ENCODE peak calls at places on chromosomes 5 and 9, in ten cellular contexts. One of them, this sample, is unnamed.

GRCh38 chr9:1171541-1171940 is 121.4 kb downstream of the DMRT2 start:
- DNase-seq in HS-27A: no peak
- DNase-seq in activated CD4-positive, alpha-beta T cell treated with anti-CD3 and anti-CD28 coated beads, Interleukin-2, amount 50 U/mL, for 4 hours: no peak
- DNase-seq in effector CD4-positive, alpha-beta T cell: no peak
- DNase-seq in amygdala: no peak
- DNase-seq in GM06990: no peak
- DNase-seq in fibroblast of lung: no peak
- DNase-seq in heart right ventricle: no peak
- DNase-seq in anterior cingulate cortex: no peak
- DNase-seq in H9: no peak
- DNase-seq in this sample: no peak

GRCh38 chr5:160514866-160515265 is 93.2 kb downstream of the PTTG1 start:
- DNase-seq in fibroblast of lung: no peak
- DNase-seq in GM06990: no peak
- DNase-seq in HS-27A: no peak
- DNase-seq in H9: no peak
- DNase-seq in anterior cingulate cortex: no peak
- DNase-seq in amygdala: no peak
- DNase-seq in activated CD4-positive, alpha-beta T cell treated with anti-CD3 and anti-CD28 coated beads, Interleukin-2, amount 50 U/mL, for 4 hours: no peak
- DNase-seq in effector CD4-positive, alpha-beta T cell: no peak
- DNase-seq in heart right ventricle: no peak
- DNase-seq in this sample: no peak

GRCh38 chr5:16888694-16889124 is 47.4 kb downstream of the MYO10 start:
- DNase-seq in fibroblast of lung: peak; percentile 65
- DNase-seq in GM06990: no peak
- DNase-seq in heart right ventricle: no peak
- DNase-seq in anterior cingulate cortex: no peak
- DNase-seq in amygdala: no peak
- DNase-seq in H9: no peak
- DNase-seq in HS-27A: peak; percentile 55
- DNase-seq in activated CD4-positive, alpha-beta T cell treated with anti-CD3 and anti-CD28 coated beads, Interleukin-2, amount 50 U/mL, for 4 hours: no peak
- DNase-seq in effector CD4-positive, alpha-beta T cell: no peak
- DNase-seq in this sample: no peak

GRCh38 chr9:98993570-98993945 is 49.9 kb downstream of the COL15A1 start:
- DNase-seq in heart right ventricle: peak; percentile 48
- DNase-seq in effector CD4-positive, alpha-beta T cell: no peak
- DNase-seq in fibroblast of lung: no peak
- DNase-seq in activated CD4-positive, alpha-beta T cell treated with anti-CD3 and anti-CD28 coated beads, Interleukin-2, amount 50 U/mL, for 4 hours: no peak
- DNase-seq in GM06990: peak; percentile 54
- DNase-seq in HS-27A: no peak
- DNase-seq in amygdala: peak; percentile 13
- DNase-seq in H9: peak; percentile 5
- DNase-seq in anterior cingulate cortex: no peak
- DNase-seq in this sample: no peak

GRCh38 chr5:73693573-73694061 is 67.6 kb downstream of the ARHGEF28 start:
- DNase-seq in H9: no peak
- DNase-seq in amygdala: no peak
- DNase-seq in heart right ventricle: no peak
- DNase-seq in fibroblast of lung: peak; percentile 35
- DNase-seq in effector CD4-positive, alpha-beta T cell: no peak
- DNase-seq in HS-27A: no peak
- DNase-seq in anterior cingulate cortex: peak; percentile 1
- DNase-seq in activated CD4-positive, alpha-beta T cell treated with anti-CD3 and anti-CD28 coated beads, Interleukin-2, amount 50 U/mL, for 4 hours: no peak
- DNase-seq in GM06990: no peak
- DNase-seq in this sample: peak; percentile 38

GRCh38 chr5:102916114-102916513 is 161.0 kb downstream of the PAM start:
- DNase-seq in H9: no peak
- DNase-seq in effector CD4-positive, alpha-beta T cell: no peak
- DNase-seq in HS-27A: no peak
- DNase-seq in GM06990: no peak
- DNase-seq in amygdala: no peak
- DNase-seq in fibroblast of lung: no peak
- DNase-seq in anterior cingulate cortex: no peak
- DNase-seq in heart right ventricle: no peak
- DNase-seq in activated CD4-positive, alpha-beta T cell treated with anti-CD3 and anti-CD28 coated beads, Interleukin-2, amount 50 U/mL, for 4 hours: no peak
- DNase-seq in this sample: no peak

GRCh38 chr5:6788439-6788838 is 75.2 kb downstream of the TENT4A start:
- DNase-seq in heart right ventricle: no peak
- DNase-seq in anterior cingulate cortex: no peak
- DNase-seq in amygdala: no peak
- DNase-seq in H9: no peak
- DNase-seq in fibroblast of lung: no peak
- DNase-seq in effector CD4-positive, alpha-beta T cell: no peak
- DNase-seq in activated CD4-positive, alpha-beta T cell treated with anti-CD3 and anti-CD28 coated beads, Interleukin-2, amount 50 U/mL, for 4 hours: no peak
- DNase-seq in HS-27A: no peak
- DNase-seq in GM06990: no peak
- DNase-seq in this sample: no peak

GRCh38 chr5:23466401-23466886 is 41.0 kb upstream of the PRDM9 start:
- DNase-seq in H9: no peak
- DNase-seq in fibroblast of lung: peak; percentile 40
- DNase-seq in HS-27A: no peak
- DNase-seq in GM06990: no peak
- DNase-seq in activated CD4-positive, alpha-beta T cell treated with anti-CD3 and anti-CD28 coated beads, Interleukin-2, amount 50 U/mL, for 4 hours: no peak
- DNase-seq in amygdala: no peak
- DNase-seq in heart right ventricle: no peak
- DNase-seq in effector CD4-positive, alpha-beta T cell: no peak
- DNase-seq in anterior cingulate cortex: no peak
- DNase-seq in this sample: no peak

GRCh38 chr9:6671416-6671815 is 25.9 kb upstream of the GLDC start:
- DNase-seq in heart right ventricle: no peak
- DNase-seq in anterior cingulate cortex: no peak
- DNase-seq in GM06990: no peak
- DNase-seq in HS-27A: no peak
- DNase-seq in effector CD4-positive, alpha-beta T cell: no peak
- DNase-seq in fibroblast of lung: no peak
- DNase-seq in H9: no peak
- DNase-seq in activated CD4-positive, alpha-beta T cell treated with anti-CD3 and anti-CD28 coated beads, Interleukin-2, amount 50 U/mL, for 4 hours: no peak
- DNase-seq in amygdala: no peak
- DNase-seq in this sample: no peak

GRCh38 chr9:93088656-93089015 is 7.4 kb upstream of the CARD19 start:
- DNase-seq in activated CD4-positive, alpha-beta T cell treated with anti-CD3 and anti-CD28 coated beads, Interleukin-2, amount 50 U/mL, for 4 hours: no peak
- DNase-seq in heart right ventricle: no peak
- DNase-seq in fibroblast of lung: no peak
- DNase-seq in GM06990: no peak
- DNase-seq in amygdala: no peak
- DNase-seq in H9: no peak
- DNase-seq in anterior cingulate cortex: no peak
- DNase-seq in effector CD4-positive, alpha-beta T cell: no peak
- DNase-seq in HS-27A: no peak
- DNase-seq in this sample: no peak

GRCh38 chr9:18921677-18922076 is 111.3 kb downstream of the SAXO1 start:
- DNase-seq in anterior cingulate cortex: no peak
- DNase-seq in H9: no peak
- DNase-seq in amygdala: no peak
- DNase-seq in activated CD4-positive, alpha-beta T cell treated with anti-CD3 and anti-CD28 coated beads, Interleukin-2, amount 50 U/mL, for 4 hours: no peak
- DNase-seq in fibroblast of lung: peak; percentile 38
- DNase-seq in heart right ventricle: no peak
- DNase-seq in effector CD4-positive, alpha-beta T cell: no peak
- DNase-seq in GM06990: no peak
- DNase-seq in HS-27A: no peak
- DNase-seq in this sample: no peak

GRCh38 chr9:121298689-121299112 is 30.7 kb downstream of the GSN start:
- DNase-seq in HS-27A: no peak
- DNase-seq in anterior cingulate cortex: no peak
- DNase-seq in fibroblast of lung: no peak
- DNase-seq in effector CD4-positive, alpha-beta T cell: no peak
- DNase-seq in heart right ventricle: peak; percentile 88
- DNase-seq in activated CD4-positive, alpha-beta T cell treated with anti-CD3 and anti-CD28 coated beads, Interleukin-2, amount 50 U/mL, for 4 hours: no peak
- DNase-seq in H9: no peak
- DNase-seq in GM06990: no peak
- DNase-seq in amygdala: no peak
- DNase-seq in this sample: no peak

GRCh38 chr5:40217509-40217908 is 462.2 kb upstream of the PTGER4 start:
- DNase-seq in effector CD4-positive, alpha-beta T cell: no peak
- DNase-seq in fibroblast of lung: no peak
- DNase-seq in anterior cingulate cortex: no peak
- DNase-seq in heart right ventricle: no peak
- DNase-seq in GM06990: no peak
- DNase-seq in H9: no peak
- DNase-seq in amygdala: no peak
- DNase-seq in HS-27A: no peak
- DNase-seq in activated CD4-positive, alpha-beta T cell treated with anti-CD3 and anti-CD28 coated beads, Interleukin-2, amount 50 U/mL, for 4 hours: no peak
- DNase-seq in this sample: no peak

GRCh38 chr5:169629847-169630548 is 7.1 kb upstream of the DOCK2 start:
- DNase-seq in heart right ventricle: no peak
- DNase-seq in activated CD4-positive, alpha-beta T cell treated with anti-CD3 and anti-CD28 coated beads, Interleukin-2, amount 50 U/mL, for 4 hours: no peak
- DNase-seq in effector CD4-positive, alpha-beta T cell: no peak
- DNase-seq in GM06990: no peak
- DNase-seq in HS-27A: peak; percentile 66
- DNase-seq in fibroblast of lung: peak; percentile 90
- DNase-seq in anterior cingulate cortex: no peak
- DNase-seq in H9: no peak
- DNase-seq in amygdala: no peak
- DNase-seq in this sample: no peak

GRCh38 chr9:120387257-120387999 is 192.5 kb downstream of the CDK5RAP2 start:
- DNase-seq in fibroblast of lung: no peak
- DNase-seq in activated CD4-positive, alpha-beta T cell treated with anti-CD3 and anti-CD28 coated beads, Interleukin-2, amount 50 U/mL, for 4 hours: no peak
- DNase-seq in heart right ventricle: no peak
- DNase-seq in amygdala: no peak
- DNase-seq in anterior cingulate cortex: no peak
- DNase-seq in H9: no peak
- DNase-seq in HS-27A: no peak
- DNase-seq in GM06990: no peak
- DNase-seq in effector CD4-positive, alpha-beta T cell: no peak
- DNase-seq in this sample: no peak

GRCh38 chr9:14813336-14814020 is 90.9 kb upstream of the CER1 start:
- DNase-seq in anterior cingulate cortex: no peak
- DNase-seq in activated CD4-positive, alpha-beta T cell treated with anti-CD3 and anti-CD28 coated beads, Interleukin-2, amount 50 U/mL, for 4 hours: no peak
- DNase-seq in effector CD4-positive, alpha-beta T cell: no peak
- DNase-seq in fibroblast of lung: peak; percentile 34
- DNase-seq in amygdala: no peak
- DNase-seq in GM06990: no peak
- DNase-seq in heart right ventricle: no peak
- DNase-seq in HS-27A: no peak
- DNase-seq in H9: no peak
- DNase-seq in this sample: no peak

GRCh38 chr9:124079176-124079925 is 67.8 kb downstream of the LHX2 start:
- DNase-seq in HS-27A: peak; percentile 83
- DNase-seq in amygdala: no peak
- DNase-seq in anterior cingulate cortex: peak; percentile 48
- DNase-seq in heart right ventricle: peak; percentile 20
- DNase-seq in H9: no peak
- DNase-seq in effector CD4-positive, alpha-beta T cell: no peak
- DNase-seq in GM06990: no peak
- DNase-seq in fibroblast of lung: peak; percentile 72
- DNase-seq in activated CD4-positive, alpha-beta T cell treated with anti-CD3 and anti-CD28 coated beads, Interleukin-2, amount 50 U/mL, for 4 hours: no peak
- DNase-seq in this sample: no peak

GRCh38 chr5:38465045-38465444 is 91.4 kb downstream of the LIFR start:
- DNase-seq in amygdala: no peak
- DNase-seq in H9: no peak
- DNase-seq in heart right ventricle: no peak
- DNase-seq in GM06990: no peak
- DNase-seq in HS-27A: no peak
- DNase-seq in activated CD4-positive, alpha-beta T cell treated with anti-CD3 and anti-CD28 coated beads, Interleukin-2, amount 50 U/mL, for 4 hours: no peak
- DNase-seq in effector CD4-positive, alpha-beta T cell: no peak
- DNase-seq in anterior cingulate cortex: no peak
- DNase-seq in fibroblast of lung: no peak
- DNase-seq in this sample: no peak

GRCh38 chr9:755454-756381 is 85.8 kb upstream of the DMRT1 start:
- DNase-seq in fibroblast of lung: peak; percentile 96
- DNase-seq in GM06990: no peak
- DNase-seq in HS-27A: no peak
- DNase-seq in amygdala: no peak
- DNase-seq in activated CD4-positive, alpha-beta T cell treated with anti-CD3 and anti-CD28 coated beads, Interleukin-2, amount 50 U/mL, for 4 hours: no peak
- DNase-seq in effector CD4-positive, alpha-beta T cell: no peak
- DNase-seq in H9: no peak
- DNase-seq in heart right ventricle: no peak
- DNase-seq in anterior cingulate cortex: no peak
- DNase-seq in this sample: no peak

GRCh38 chr9:129333613-129333960 is 155.5 kb upstream of the IER5L start:
- DNase-seq in amygdala: no peak
- DNase-seq in GM06990: no peak
- DNase-seq in effector CD4-positive, alpha-beta T cell: no peak
- DNase-seq in H9: peak; percentile 88
- DNase-seq in fibroblast of lung: no peak
- DNase-seq in HS-27A: no peak
- DNase-seq in heart right ventricle: no peak
- DNase-seq in anterior cingulate cortex: no peak
- DNase-seq in activated CD4-positive, alpha-beta T cell treated with anti-CD3 and anti-CD28 coated beads, Interleukin-2, amount 50 U/mL, for 4 hours: no peak
- DNase-seq in this sample: peak; percentile 46

GRCh38 chr5:79436224-79436623 is 77.7 kb downstream of the HOMER1 start:
- DNase-seq in heart right ventricle: no peak
- DNase-seq in amygdala: no peak
- DNase-seq in anterior cingulate cortex: no peak
- DNase-seq in H9: no peak
- DNase-seq in HS-27A: no peak
- DNase-seq in fibroblast of lung: peak; percentile 74
- DNase-seq in GM06990: no peak
- DNase-seq in effector CD4-positive, alpha-beta T cell: no peak
- DNase-seq in activated CD4-positive, alpha-beta T cell treated with anti-CD3 and anti-CD28 coated beads, Interleukin-2, amount 50 U/mL, for 4 hours: no peak
- DNase-seq in this sample: no peak

GRCh38 chr9:68974431-68974830 is 39.5 kb downstream of the PRKACG start:
- DNase-seq in heart right ventricle: no peak
- DNase-seq in effector CD4-positive, alpha-beta T cell: no peak
- DNase-seq in GM06990: peak; percentile 63
- DNase-seq in amygdala: no peak
- DNase-seq in H9: no peak
- DNase-seq in activated CD4-positive, alpha-beta T cell treated with anti-CD3 and anti-CD28 coated beads, Interleukin-2, amount 50 U/mL, for 4 hours: no peak
- DNase-seq in HS-27A: no peak
- DNase-seq in fibroblast of lung: no peak
- DNase-seq in anterior cingulate cortex: no peak
- DNase-seq in this sample: no peak

GRCh38 chr9:93533863-93534262 is 42.5 kb upstream of the PHF2 start:
- DNase-seq in GM06990: no peak
- DNase-seq in fibroblast of lung: no peak
- DNase-seq in H9: peak; percentile 42
- DNase-seq in effector CD4-positive, alpha-beta T cell: no peak
- DNase-seq in HS-27A: no peak
- DNase-seq in heart right ventricle: no peak
- DNase-seq in amygdala: no peak
- DNase-seq in activated CD4-positive, alpha-beta T cell treated with anti-CD3 and anti-CD28 coated beads, Interleukin-2, amount 50 U/mL, for 4 hours: no peak
- DNase-seq in anterior cingulate cortex: no peak
- DNase-seq in this sample: no peak

GRCh38 chr9:97468658-97469448 is 32.6 kb upstream of the TMOD1 start:
- DNase-seq in H9: peak; percentile 77
- DNase-seq in anterior cingulate cortex: peak; percentile 87
- DNase-seq in effector CD4-positive, alpha-beta T cell: peak; percentile 16
- DNase-seq in fibroblast of lung: peak; percentile 46
- DNase-seq in amygdala: peak; percentile 70
- DNase-seq in HS-27A: peak; percentile 23
- DNase-seq in GM06990: peak; percentile 48
- DNase-seq in activated CD4-positive, alpha-beta T cell treated with anti-CD3 and anti-CD28 coated beads, Interleukin-2, amount 50 U/mL, for 4 hours: peak; percentile 7
- DNase-seq in heart right ventricle: peak; percentile 85
- DNase-seq in this sample: peak; percentile 87

GRCh38 chr5:16669776-16670175 is 53.0 kb upstream of the RETREG1 start:
- DNase-seq in amygdala: no peak
- DNase-seq in effector CD4-positive, alpha-beta T cell: no peak
- DNase-seq in GM06990: no peak
- DNase-seq in anterior cingulate cortex: no peak
- DNase-seq in heart right ventricle: no peak
- DNase-seq in activated CD4-positive, alpha-beta T cell treated with anti-CD3 and anti-CD28 coated beads, Interleukin-2, amount 50 U/mL, for 4 hours: no peak
- DNase-seq in fibroblast of lung: peak; percentile 79
- DNase-seq in H9: no peak
- DNase-seq in HS-27A: no peak
- DNase-seq in this sample: no peak